ENCODE peak calls at places on chromosome 18, in ten cellular contexts. T, M, U, Y, P, L, D, V, B and I are unnamed samples.

GRCh38 chr18:63141777-63142176 is 177.8 kb downstream of the BCL2 start:
- DNase-seq in B (no peak), V (no peak), T (no peak), Y (no peak), M (no peak), P (no peak), L (no peak), U (no peak), D (no peak), I (no peak)

GRCh38 chr18:56727399-56727798 is 76.2 kb downstream of the WDR7 start:
- DNase-seq in B (no peak), L (no peak), T (no peak), V (no peak), D (no peak), M (no peak), U (peak; percentile 19), P (no peak), Y (no peak), I (no peak)

GRCh38 chr18:35457140-35457704 is 40.5 kb downstream of the INO80C start:
- DNase-seq in V (no peak), D (no peak), U (peak; percentile 91), Y (peak; percentile 83), L (peak; percentile 87), M (no peak), B (no peak), T (no peak), P (peak; percentile 37), I (no peak)

GRCh38 chr18:31103423-31103822 is 1.2 kb upstream of the DSC2 start:
- DNase-seq in D (no peak), Y (no peak), V (no peak), U (peak; percentile 53), P (no peak), M (no peak), B (no peak), L (no peak), T (no peak), I (no peak)

GRCh38 chr18:9876523-9876866 is 9.3 kb upstream of the TXNDC2 start:
- DNase-seq in B (no peak), U (no peak), L (no peak), V (no peak), P (no peak), D (no peak), M (no peak), Y (no peak), T (no peak), I (no peak)

GRCh38 chr18:49464718-49465598 is 4.5 kb upstream of the DYM start:
- DNase-seq in V (no peak), Y (no peak), T (no peak), U (no peak), D (no peak), P (peak; percentile 38), L (peak; percentile 24), B (no peak), M (no peak), I (no peak)

GRCh38 chr18:68660355-68661183 is 54.3 kb downstream of the TMX3 start:
- DNase-seq in M (no peak), B (no peak), T (no peak), L (peak; percentile 61), P (peak; percentile 73), D (no peak), U (peak; percentile 27), V (no peak), Y (peak; percentile 32), I (no peak)

GRCh38 chr18:70535041-70535440 is 246.2 kb downstream of the SOCS6 start:
- DNase-seq in L (peak; percentile 6), P (no peak), U (no peak), Y (no peak), M (no peak), T (no peak), D (no peak), V (no peak), B (no peak), I (no peak)

GRCh38 chr18:70457788-70458187 is 168.9 kb downstream of the SOCS6 start:
- DNase-seq in U (no peak), D (no peak), T (no peak), L (no peak), P (no peak), M (no peak), B (no peak), V (no peak), Y (no peak), I (no peak)

GRCh38 chr18:44411277-44411900 is 269.3 kb upstream of the SETBP1 start:
- DNase-seq in T (no peak), L (peak; percentile 23), P (no peak), D (no peak), U (peak; percentile 59), M (no peak), Y (no peak), V (no peak), B (no peak), I (no peak)

GRCh38 chr18:39232937-39233336 is 1667.3 kb upstream of the CELF4 start:
- DNase-seq in Y (no peak), D (no peak), L (no peak), M (no peak), V (no peak), U (no peak), T (no peak), B (no peak), P (no peak), I (no peak)

GRCh38 chr18:38052879-38053590 is 487.4 kb upstream of the CELF4 start:
- DNase-seq in M (no peak), L (peak; percentile 47), T (no peak), Y (no peak), U (peak; percentile 63), V (no peak), P (no peak), D (no peak), B (no peak), I (no peak)

GRCh38 chr18:75456277-75456676 is 28.8 kb upstream of the SMIM21 start:
- DNase-seq in B (no peak), P (peak; percentile 17), T (no peak), V (no peak), U (no peak), D (peak; percentile 25), Y (no peak), L (no peak), M (no peak), I (no peak)

GRCh38 chr18:59264136-59264571 is 9.1 kb downstream of the RAX start:
- DNase-seq in M (no peak), B (no peak), T (no peak), L (no peak), U (no peak), P (no peak), D (no peak), V (no peak), Y (no peak), I (no peak)
- TF ChIP-seq CTCF in M (no peak), B (no peak), T (no peak), L (no peak), U (no peak), P (no peak), D (no peak), V (no peak), Y (no peak), I (no peak)

GRCh38 chr18:33114749-33115148 is 325.8 kb downstream of the CCDC178 start:
- DNase-seq in V (no peak), M (no peak), D (no peak), B (no peak), Y (no peak), P (no peak), U (no peak), T (no peak), L (no peak), I (no peak)

GRCh38 chr18:33115917-33116316 is 324.6 kb downstream of the CCDC178 start:
- DNase-seq in Y (no peak), D (no peak), M (no peak), P (no peak), L (no peak), T (no peak), V (no peak), U (no peak), B (no peak), I (no peak)

GRCh38 chr18:33115476-33115875 is 325.0 kb downstream of the CCDC178 start:
- DNase-seq in U (no peak), T (no peak), Y (no peak), V (no peak), L (no peak), B (no peak), M (no peak), P (no peak), D (no peak), I (no peak)

GRCh38 chr18:33116376-33116775 is 324.1 kb downstream of the CCDC178 start:
- DNase-seq in D (no peak), Y (no peak), T (no peak), B (peak; percentile 49), M (no peak), P (peak; percentile 1), U (no peak), V (no peak), L (peak; percentile 19), I (no peak)

DNA sequence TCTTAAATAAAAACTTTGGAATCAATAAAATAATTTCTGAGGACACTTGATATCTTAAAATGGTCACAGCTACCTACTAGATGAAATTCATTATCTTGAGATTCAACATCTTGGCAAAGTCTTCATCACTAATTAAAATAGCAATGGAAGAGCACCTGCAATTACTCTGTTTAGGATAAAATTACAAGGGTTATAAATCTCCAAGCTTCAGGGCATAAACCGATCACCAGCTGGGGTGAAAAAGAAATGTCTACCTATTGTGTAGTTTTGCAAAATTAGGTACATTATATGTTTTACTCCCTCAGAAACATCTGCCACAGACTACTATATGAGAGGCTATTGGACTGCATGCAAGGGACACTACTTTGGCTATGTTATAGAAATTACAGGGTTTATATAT is 327.1 kb downstream of the CCDC178 start:
- DNase-seq in L (no peak), P (no peak), Y (no peak), D (no peak), B (no peak), V (no peak), U (no peak), T (no peak), M (no peak), I (no peak)
- TF ChIP-seq CTCF in L (no peak), P (no peak), Y (no peak), D (no peak), B (no peak), V (no peak), U (no peak), T (no peak), M (no peak), I (no peak)

DNA sequence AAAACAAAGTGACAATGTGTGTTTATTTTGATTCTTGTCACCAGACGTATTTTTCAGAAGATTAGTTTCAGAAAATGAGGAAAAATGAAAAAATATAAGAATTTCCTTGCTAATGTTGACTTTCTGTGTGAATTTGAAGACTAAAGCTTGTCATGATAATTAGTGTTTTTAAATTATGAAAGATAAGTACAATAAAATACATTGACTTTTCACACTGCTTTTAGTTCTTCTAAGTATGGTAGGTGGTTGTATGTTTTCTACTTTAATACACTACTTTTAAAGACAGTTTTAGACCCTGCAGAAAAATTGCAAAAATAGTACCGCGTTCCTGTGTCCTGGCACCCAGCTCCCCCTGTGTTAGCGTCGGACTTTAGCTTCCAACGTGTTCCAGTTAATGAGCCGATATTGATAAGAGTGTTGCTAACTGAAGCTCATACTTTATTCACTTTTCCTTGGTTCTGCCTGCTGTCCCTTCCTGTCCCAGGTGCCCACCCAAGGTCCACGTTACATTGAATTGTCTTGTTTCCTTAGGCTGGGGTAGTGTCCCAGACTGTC is 695 bp downstream of the RBFA start:
- DNase-seq in Y (no peak), U (peak; percentile 6), V (no peak), L (peak; percentile 9), B (no peak), D (no peak), M (no peak), T (no peak), P (peak; percentile 13), I (no peak)
- TF ChIP-seq CTCF in Y (peak; percentile 24), U (no peak), V (no peak), L (no peak), B (no peak), D (peak; percentile 9), M (no peak), T (no peak), P (no peak), I (no peak)

GRCh38 chr18:51588616-51589015 is 391.1 kb upstream of the MEX3C start:
- DNase-seq in P (no peak), L (peak; percentile 42), M (no peak), B (no peak), Y (no peak), T (no peak), U (no peak), V (no peak), D (no peak), I (no peak)
- TF ChIP-seq CTCF in P (no peak), L (no peak), M (no peak), B (no peak), Y (no peak), T (no peak), U (no peak), V (no peak), D (no peak), I (no peak)